ENCODE peak calls at places on chromosomes 6 and 20, in six cellular contexts. R, J, U, F, W and P are unnamed samples.
A peak's percentile ranks its signal among the peaks of the same experiment; 100 is the strongest.

GRCh38 chr20:51394706-51395105 is 147.8 kb downstream of the NFATC2 start:
- DNase-seq in R (no peak), J (no peak), U (no peak), F (no peak), W (no peak), P (no peak)

GRCh38 chr20:15091417-15092017 is 754.1 kb upstream of the FLRT3 start:
- DNase-seq in R (no peak), J (no peak), U (no peak), F (no peak), W (no peak), P (no peak)

GRCh38 chr6:23003671-23004598 is 434.6 kb downstream of the HDGFL1 start:
- DNase-seq in R (no peak), J (no peak), U (no peak), F (no peak), W (no peak), P (no peak)

GRCh38 chr6:156437084-156437879 is 339.9 kb upstream of the ARID1B start:
- DNase-seq in R (no peak), J (no peak), U (no peak), F (no peak), W (no peak), P (no peak)

GRCh38 chr6:20851795-20852194 is 317.5 kb downstream of the CDKAL1 start:
- DNase-seq in R (no peak), J (no peak), U (no peak), F (no peak), W (no peak), P (no peak)

GRCh38 chr6:117444600-117444999 is 18.9 kb upstream of the ROS1 start:
- DNase-seq in R (no peak), J (no peak), U (no peak), F (no peak), W (no peak), P (no peak)

GRCh38 chr6:106159531-106159940 is 73.4 kb downstream of the PRDM1 start:
- DNase-seq in R (no peak), J (no peak), U (no peak), F (no peak), W (no peak), P (no peak)

GRCh38 chr6:156454867-156455266 is 322.3 kb upstream of the ARID1B start:
- DNase-seq in R (no peak), J (no peak), U (no peak), F (no peak), W (no peak), P (no peak)

GRCh38 chr6:85610182-85610895 is 16.7 kb upstream of the SNX14 start:
- DNase-seq in R (no peak), J (no peak), U (no peak), F (no peak), W (no peak), P (no peak)

GRCh38 chr6:161443868-161444267 is 170.0 kb upstream of the AGPAT4 start:
- DNase-seq in R (no peak), J (no peak), U (no peak), F (no peak), W (no peak), P (no peak)

GRCh38 chr6:11043552-11043960 is 549 bp downstream of the ELOVL2 start:
- DNase-seq in R (no peak), J (no peak), U (no peak), F (no peak), W (no peak), P (peak; percentile 13)

GRCh38 chr6:7770601-7771000 is 44.7 kb downstream of the BMP6 start:
- DNase-seq in R (no peak), J (no peak), U (no peak), F (no peak), W (no peak), P (no peak)

GRCh38 chr6:48037946-48038345 is 73.1 kb downstream of the PTCHD4 start:
- DNase-seq in R (no peak), J (no peak), U (no peak), F (no peak), W (no peak), P (no peak)

GRCh38 chr6:128370072-128370471 is 150.3 kb downstream of the PTPRK start:
- DNase-seq in R (no peak), J (no peak), U (no peak), F (no peak), W (no peak), P (no peak)

GRCh38 chr6:1838604-1839003 is 228.9 kb downstream of the FOXC1 start:
- DNase-seq in R (no peak), J (no peak), U (no peak), F (no peak), W (no peak), P (no peak)

GRCh38 chr20:45893831-45894230 is 2.7 kb downstream of the CTSA start:
- DNase-seq in R (no peak), J (no peak), U (no peak), F (no peak), W (no peak), P (no peak)

GRCh38 chr6:66662196-66662595 is 955.2 kb upstream of the EYS start:
- DNase-seq in R (peak; percentile 54), J (no peak), U (no peak), F (no peak), W (no peak), P (no peak)

GRCh38 chr6:125906158-125906998 is 50.2 kb upstream of the HINT3 start:
- DNase-seq in R (peak; percentile 57), J (no peak), U (peak; percentile 22), F (peak; percentile 20), W (peak; percentile 39), P (no peak)

GRCh38 chr6:674956-675355 is 18.0 kb downstream of the EXOC2 start:
- DNase-seq in R (no peak), J (no peak), U (no peak), F (no peak), W (no peak), P (no peak)

GRCh38 chr6:14046476-14047068 is 71.0 kb upstream of the CD83 start:
- DNase-seq in R (peak; percentile 51), J (peak; percentile 34), U (peak; percentile 27), F (peak; percentile 8), W (peak; percentile 29), P (peak; percentile 44)

GRCh38 chr20:4971064-4971463 is 30.2 kb downstream of the SLC23A2 start:
- DNase-seq in R (no peak), J (no peak), U (no peak), F (no peak), W (no peak), P (no peak)

GRCh38 chr6:145155873-145156782 is 579.2 kb downstream of the EPM2A start:
- DNase-seq in R (no peak), J (no peak), U (no peak), F (no peak), W (no peak), P (no peak)

GRCh38 chr6:138271451-138271850 is 53.2 kb upstream of the PBOV1 start:
- DNase-seq in R (no peak), J (no peak), U (no peak), F (no peak), W (no peak), P (no peak)

GRCh38 chr6:6005467-6006427 is 978 bp downstream of the NRN1 start:
- DNase-seq in R (no peak), J (no peak), U (no peak), F (no peak), W (no peak), P (no peak)

GRCh38 chr6:15841937-15842698 is 179.3 kb upstream of the DTNBP1 start:
- DNase-seq in R (no peak), J (no peak), U (no peak), F (no peak), W (no peak), P (no peak)

GRCh38 chr6:7897461-7898192 is 13.0 kb downstream of the TXNDC5 start:
- DNase-seq in R (no peak), J (no peak), U (no peak), F (no peak), W (no peak), P (no peak)

GRCh38 chr6:15893556-15894253 is 230.9 kb upstream of the DTNBP1 start:
- DNase-seq in R (peak; percentile 65), J (no peak), U (no peak), F (no peak), W (no peak), P (no peak)

GRCh38 chr6:13005994-13006393 is 289.4 kb downstream of the PHACTR1 start:
- DNase-seq in R (no peak), J (no peak), U (no peak), F (no peak), W (no peak), P (no peak)

GRCh38 chr20:53215166-53215565 is 243.0 kb downstream of the TSHZ2 start:
- DNase-seq in R (no peak), J (no peak), U (peak; percentile 26), F (no peak), W (no peak), P (no peak)

GRCh38 chr6:83424392-83425018 is 6.3 kb downstream of the ME1 start:
- DNase-seq in R (no peak), J (no peak), U (no peak), F (no peak), W (no peak), P (no peak)

GRCh38 chr6:15531973-15532372 is 130.9 kb downstream of the DTNBP1 start:
- DNase-seq in R (no peak), J (no peak), U (no peak), F (no peak), W (no peak), P (no peak)

GRCh38 chr20:16351415-16351814 is 221.8 kb downstream of the KIF16B start:
- DNase-seq in R (no peak), J (no peak), U (no peak), F (no peak), W (no peak), P (no peak)

GRCh38 chr6:145530454-145530853 is 204.9 kb downstream of the EPM2A start:
- DNase-seq in R (no peak), J (no peak), U (no peak), F (no peak), W (no peak), P (no peak)

GRCh38 chr6:115663681-115664080 is 397.0 kb downstream of the FRK start:
- DNase-seq in R (no peak), J (no peak), U (no peak), F (no peak), W (no peak), P (no peak)